ENCODE peak calls at places on chromosome 9, in eight cellular contexts. One of them, this sample, is unnamed.

GRCh38 chr9:18216376-18216775 is 257.6 kb upstream of the ADAMTSL1 start:
- DNase-seq in IMR-90: no peak
- DNase-seq in SK-N-SH: no peak
- DNase-seq in heart left ventricle: no peak
- DNase-seq in transverse colon: no peak
- DNase-seq in psoas muscle: no peak
- DNase-seq in A549: no peak
- DNase-seq in tibial nerve: no peak
- DNase-seq in this sample: no peak

GRCh38 chr9:91930475-91930874 is 19.6 kb downstream of the ROR2 start:
- DNase-seq in IMR-90: peak; percentile 30
- DNase-seq in SK-N-SH: no peak
- DNase-seq in heart left ventricle: no peak
- DNase-seq in transverse colon: no peak
- DNase-seq in psoas muscle: no peak
- DNase-seq in A549: no peak
- DNase-seq in tibial nerve: no peak
- DNase-seq in this sample: no peak

GRCh38 chr9:135468866-135469521 is 10.6 kb upstream of the PPP1R26 start:
- DNase-seq in IMR-90: peak; percentile 46
- DNase-seq in SK-N-SH: peak; percentile 57
- DNase-seq in heart left ventricle: no peak
- DNase-seq in transverse colon: no peak
- DNase-seq in psoas muscle: no peak
- DNase-seq in A549: no peak
- DNase-seq in tibial nerve: no peak
- DNase-seq in this sample: no peak

GRCh38 chr9:25964239-25964638 is 286.0 kb upstream of the TUSC1 start:
- DNase-seq in IMR-90: peak; percentile 82
- DNase-seq in SK-N-SH: peak; percentile 52
- DNase-seq in heart left ventricle: no peak
- DNase-seq in transverse colon: no peak
- DNase-seq in psoas muscle: no peak
- DNase-seq in A549: peak; percentile 8
- DNase-seq in tibial nerve: no peak
- DNase-seq in this sample: no peak

GRCh38 chr9:131707677-131708612 is 31.9 kb downstream of the RAPGEF1 start:
- DNase-seq in IMR-90: peak; percentile 81
- DNase-seq in SK-N-SH: no peak
- DNase-seq in heart left ventricle: peak; percentile 90
- DNase-seq in transverse colon: peak; percentile 60
- DNase-seq in psoas muscle: peak; percentile 65
- DNase-seq in A549: peak; percentile 51
- DNase-seq in tibial nerve: no peak
- DNase-seq in this sample: peak; percentile 76

GRCh38 chr9:16729656-16730055 is 140.8 kb downstream of the BNC2 start:
- DNase-seq in IMR-90: peak; percentile 19
- DNase-seq in SK-N-SH: no peak
- DNase-seq in heart left ventricle: no peak
- DNase-seq in transverse colon: no peak
- DNase-seq in psoas muscle: no peak
- DNase-seq in A549: no peak
- DNase-seq in tibial nerve: no peak
- DNase-seq in this sample: no peak

GRCh38 chr9:115254217-115254616 is 136.3 kb upstream of the TNC start:
- DNase-seq in IMR-90: no peak
- DNase-seq in SK-N-SH: no peak
- DNase-seq in heart left ventricle: no peak
- DNase-seq in transverse colon: no peak
- DNase-seq in psoas muscle: no peak
- DNase-seq in A549: no peak
- DNase-seq in tibial nerve: no peak
- DNase-seq in this sample: no peak

GRCh38 chr9:125752070-125752628 is 5.0 kb downstream of the PBX3 start:
- DNase-seq in IMR-90: no peak
- DNase-seq in SK-N-SH: no peak
- DNase-seq in heart left ventricle: no peak
- DNase-seq in transverse colon: no peak
- DNase-seq in psoas muscle: no peak
- DNase-seq in A549: no peak
- DNase-seq in tibial nerve: no peak
- DNase-seq in this sample: no peak

GRCh38 chr9:128374221-128374675 is 3.1 kb downstream of the URM1 start:
- DNase-seq in IMR-90: no peak
- DNase-seq in SK-N-SH: no peak
- DNase-seq in heart left ventricle: no peak
- DNase-seq in transverse colon: no peak
- DNase-seq in psoas muscle: no peak
- DNase-seq in A549: no peak
- DNase-seq in tibial nerve: no peak
- DNase-seq in this sample: no peak

GRCh38 chr9:31745468-31745867 is 639.0 kb upstream of the ACO1 start:
- DNase-seq in IMR-90: no peak
- DNase-seq in SK-N-SH: no peak
- DNase-seq in heart left ventricle: no peak
- DNase-seq in transverse colon: no peak
- DNase-seq in psoas muscle: no peak
- DNase-seq in A549: no peak
- DNase-seq in tibial nerve: no peak
- DNase-seq in this sample: no peak

GRCh38 chr9:114662081-114662989 is 4.7 kb upstream of the TEX53 start:
- DNase-seq in IMR-90: peak; percentile 33
- DNase-seq in SK-N-SH: peak; percentile 77
- DNase-seq in heart left ventricle: no peak
- DNase-seq in transverse colon: peak; percentile 54
- DNase-seq in psoas muscle: no peak
- DNase-seq in A549: peak; percentile 92
- DNase-seq in tibial nerve: no peak
- DNase-seq in this sample: no peak

GRCh38 chr9:2802494-2802921 is 41.4 kb downstream of the PUM3 start:
- DNase-seq in IMR-90: peak; percentile 82
- DNase-seq in SK-N-SH: no peak
- DNase-seq in heart left ventricle: no peak
- DNase-seq in transverse colon: no peak
- DNase-seq in psoas muscle: no peak
- DNase-seq in A549: peak; percentile 15
- DNase-seq in tibial nerve: no peak
- DNase-seq in this sample: no peak

GRCh38 chr9:69171049-69171448 is 3.0 kb upstream of the TJP2 start:
- DNase-seq in IMR-90: peak; percentile 86
- DNase-seq in SK-N-SH: no peak
- DNase-seq in heart left ventricle: peak; percentile 32
- DNase-seq in transverse colon: no peak
- DNase-seq in psoas muscle: no peak
- DNase-seq in A549: no peak
- DNase-seq in tibial nerve: no peak
- DNase-seq in this sample: peak; percentile 72

GRCh38 chr9:123131258-123131657 is 97.8 kb downstream of the GPR21 start:
- DNase-seq in IMR-90: peak; percentile 75
- DNase-seq in SK-N-SH: no peak
- DNase-seq in heart left ventricle: no peak
- DNase-seq in transverse colon: no peak
- DNase-seq in psoas muscle: no peak
- DNase-seq in A549: no peak
- DNase-seq in tibial nerve: no peak
- DNase-seq in this sample: no peak

GRCh38 chr9:15231788-15232635 is 75.0 kb downstream of the TTC39B start:
- DNase-seq in IMR-90: no peak
- DNase-seq in SK-N-SH: peak; percentile 58
- DNase-seq in heart left ventricle: no peak
- DNase-seq in transverse colon: no peak
- DNase-seq in psoas muscle: no peak
- DNase-seq in A549: peak; percentile 13
- DNase-seq in tibial nerve: no peak
- DNase-seq in this sample: no peak

GRCh38 chr9:132268725-132269352 is 85.9 kb downstream of the SETX start:
- DNase-seq in IMR-90: peak; percentile 67
- DNase-seq in SK-N-SH: peak; percentile 70
- DNase-seq in heart left ventricle: peak; percentile 55
- DNase-seq in transverse colon: peak; percentile 65
- DNase-seq in psoas muscle: peak; percentile 54
- DNase-seq in A549: peak; percentile 58
- DNase-seq in tibial nerve: peak; percentile 43
- DNase-seq in this sample: peak; percentile 66

GRCh38 chr9:107020040-107020530 is 157.1 kb downstream of the ZNF462 start:
- DNase-seq in IMR-90: peak; percentile 96
- DNase-seq in SK-N-SH: no peak
- DNase-seq in heart left ventricle: no peak
- DNase-seq in transverse colon: no peak
- DNase-seq in psoas muscle: no peak
- DNase-seq in A549: no peak
- DNase-seq in tibial nerve: no peak
- DNase-seq in this sample: no peak

GRCh38 chr9:104992696-104993095 is 64.7 kb upstream of the ABCA1 start:
- DNase-seq in IMR-90: peak; percentile 90
- DNase-seq in SK-N-SH: no peak
- DNase-seq in heart left ventricle: no peak
- DNase-seq in transverse colon: no peak
- DNase-seq in psoas muscle: no peak
- DNase-seq in A549: no peak
- DNase-seq in tibial nerve: no peak
- DNase-seq in this sample: no peak

GRCh38 chr9:114361542-114361941 is 26.2 kb downstream of the AKNA start:
- DNase-seq in IMR-90: no peak
- DNase-seq in SK-N-SH: no peak
- DNase-seq in heart left ventricle: no peak
- DNase-seq in transverse colon: no peak
- DNase-seq in psoas muscle: no peak
- DNase-seq in A549: no peak
- DNase-seq in tibial nerve: no peak
- DNase-seq in this sample: no peak

GRCh38 chr9:128771094-128771721 is 519 bp downstream of the ZER1 start:
- DNase-seq in IMR-90: peak; percentile 12
- DNase-seq in SK-N-SH: no peak
- DNase-seq in heart left ventricle: no peak
- DNase-seq in transverse colon: peak; percentile 40
- DNase-seq in psoas muscle: no peak
- DNase-seq in A549: no peak
- DNase-seq in tibial nerve: no peak
- DNase-seq in this sample: no peak

GRCh38 chr9:14692918-14693861 is at the start of gene ZDHHC21:
- DNase-seq in IMR-90: peak; percentile 37
- DNase-seq in SK-N-SH: peak; percentile 91
- DNase-seq in heart left ventricle: peak; percentile 83
- DNase-seq in transverse colon: peak; percentile 81
- DNase-seq in psoas muscle: peak; percentile 77
- DNase-seq in A549: peak; percentile 28
- DNase-seq in tibial nerve: peak; percentile 32
- DNase-seq in this sample: peak; percentile 75

GRCh38 chr9:90841213-90841612 is 39.6 kb downstream of the SYK start:
- DNase-seq in IMR-90: no peak
- DNase-seq in SK-N-SH: no peak
- DNase-seq in heart left ventricle: no peak
- DNase-seq in transverse colon: no peak
- DNase-seq in psoas muscle: no peak
- DNase-seq in A549: no peak
- DNase-seq in tibial nerve: no peak
- DNase-seq in this sample: no peak
- H3K4me3 ChIP-seq in IMR-90: no peak overlapping the region
- H3K4me3 ChIP-seq in SK-N-SH: no peak overlapping the region
- H3K4me3 ChIP-seq in heart left ventricle: no peak overlapping the region
- H3K4me3 ChIP-seq in transverse colon: no peak overlapping the region
- H3K4me3 ChIP-seq in psoas muscle: no peak overlapping the region
- H3K4me3 ChIP-seq in A549: no peak overlapping the region
- H3K4me3 ChIP-seq in tibial nerve: no peak overlapping the region
- H3K4me3 ChIP-seq in this sample: no peak overlapping the region

DNA sequence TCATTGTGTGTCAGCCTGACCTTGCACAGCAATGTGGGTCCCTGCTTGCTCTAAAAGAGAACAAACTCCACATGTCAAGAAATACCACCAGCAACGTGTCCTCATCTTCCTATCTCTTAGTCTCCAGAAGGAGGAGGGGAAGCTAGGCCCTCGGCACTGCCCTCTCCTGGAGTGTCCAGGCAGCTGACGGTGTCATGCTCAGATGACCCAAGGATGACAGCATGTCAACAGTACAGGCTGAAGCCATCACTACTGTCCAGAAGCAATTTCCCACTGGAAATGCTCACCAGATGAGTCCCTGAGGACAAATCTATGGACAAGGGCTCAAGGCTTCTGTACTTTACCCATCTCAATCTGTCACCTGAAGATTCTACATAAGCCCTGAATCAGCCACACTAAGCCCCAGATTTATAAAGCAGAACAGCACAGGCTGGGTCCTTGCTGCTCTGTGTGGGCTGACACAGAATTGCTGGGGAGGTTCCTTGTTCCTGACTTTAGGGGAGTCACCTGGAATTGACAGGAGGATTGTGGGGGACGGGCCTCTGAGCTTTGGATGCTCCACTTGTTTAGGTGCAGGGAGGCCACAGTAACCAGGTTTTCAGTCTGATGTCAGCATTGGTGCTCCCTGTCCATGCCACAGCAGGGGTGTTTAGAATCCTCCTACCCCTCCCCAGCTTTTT is 210.2 kb downstream of the DAB2IP start:
- DNase-seq in IMR-90: no peak
- DNase-seq in SK-N-SH: peak; percentile 61
- DNase-seq in heart left ventricle: peak; percentile 64
- DNase-seq in transverse colon: peak; percentile 44
- DNase-seq in psoas muscle: peak; percentile 57
- DNase-seq in A549: peak; percentile 57
- DNase-seq in tibial nerve: no peak
- DNase-seq in this sample: peak; percentile 49
- TF ChIP-seq CTCF in IMR-90: peak; percentile 35
- TF ChIP-seq CTCF in SK-N-SH: peak; percentile 55
- TF ChIP-seq CTCF in heart left ventricle: peak; percentile 55
- TF ChIP-seq CTCF in transverse colon: peak; percentile 34
- TF ChIP-seq CTCF in psoas muscle: peak; percentile 50
- TF ChIP-seq CTCF in A549: peak; percentile 48
- TF ChIP-seq CTCF in tibial nerve: no peak
- TF ChIP-seq CTCF in this sample: peak; percentile 64

DNA sequence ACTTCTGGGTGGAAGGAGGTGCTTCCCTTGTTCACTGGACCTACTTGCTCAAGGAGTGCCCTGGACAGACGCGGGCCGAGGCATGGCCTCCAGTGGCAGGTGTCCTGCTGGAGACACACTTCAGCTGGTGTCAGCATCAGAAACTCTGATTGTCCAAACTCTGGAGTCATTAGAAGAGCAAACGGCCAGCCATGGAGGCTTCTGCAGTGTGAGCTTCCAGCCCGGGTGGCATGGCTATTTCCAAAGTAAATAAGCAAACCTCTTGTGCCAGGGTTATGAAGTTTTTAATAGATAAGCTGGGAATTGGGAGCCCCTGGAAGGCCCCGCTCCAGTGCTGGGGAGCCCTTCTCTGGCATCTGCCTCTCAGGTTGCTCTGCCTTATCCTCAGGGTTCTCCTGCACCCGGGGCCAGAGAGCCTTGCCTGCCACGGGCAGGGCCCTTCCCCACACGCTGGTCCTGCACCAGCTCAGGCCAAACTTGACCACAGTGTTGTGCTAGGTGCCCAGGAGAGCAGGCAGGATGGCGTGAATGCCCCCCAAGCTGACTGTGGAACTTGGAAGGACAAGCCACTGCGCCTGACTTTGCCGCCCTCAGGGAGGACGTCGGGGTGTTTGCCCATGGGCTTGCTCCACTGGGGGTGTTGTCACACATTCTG is 285.6 kb downstream of the GADD45G start:
- DNase-seq in IMR-90: no peak
- DNase-seq in SK-N-SH: no peak
- DNase-seq in heart left ventricle: peak; percentile 3
- DNase-seq in transverse colon: no peak
- DNase-seq in psoas muscle: no peak
- DNase-seq in A549: no peak
- DNase-seq in tibial nerve: no peak
- DNase-seq in this sample: no peak
- H3K27ac ChIP-seq in IMR-90: no peak overlapping the region
- H3K27ac ChIP-seq in SK-N-SH: no peak overlapping the region
- H3K27ac ChIP-seq in heart left ventricle: peak overlapping the region; percentile 72
- H3K27ac ChIP-seq in transverse colon: no peak overlapping the region
- H3K27ac ChIP-seq in psoas muscle: no peak overlapping the region
- H3K27ac ChIP-seq in A549: no peak overlapping the region
- H3K27ac ChIP-seq in tibial nerve: no peak overlapping the region
- H3K27ac ChIP-seq in this sample: peak overlapping the region; percentile 84

GRCh38 chr9:34374339-34374738 is 2.4 kb downstream of the MYORG start:
- DNase-seq in IMR-90: no peak
- DNase-seq in SK-N-SH: no peak
- DNase-seq in heart left ventricle: no peak
- DNase-seq in transverse colon: no peak
- DNase-seq in psoas muscle: no peak
- DNase-seq in A549: no peak
- DNase-seq in tibial nerve: no peak
- DNase-seq in this sample: no peak
- H3K4me3 ChIP-seq in IMR-90: no peak overlapping the region
- H3K4me3 ChIP-seq in SK-N-SH: no peak overlapping the region
- H3K4me3 ChIP-seq in heart left ventricle: no peak overlapping the region
- H3K4me3 ChIP-seq in transverse colon: peak overlapping the region; percentile 9
- H3K4me3 ChIP-seq in psoas muscle: no peak overlapping the region
- H3K4me3 ChIP-seq in A549: no peak overlapping the region
- H3K4me3 ChIP-seq in tibial nerve: no peak overlapping the region
- H3K4me3 ChIP-seq in this sample: no peak overlapping the region

This sample was measured in heart right ventricle.